ENCODE peak calls at places on chromosomes 16 and 17, in nine cellular contexts. E, K, R, I, X, H, V, J and L are unnamed samples.
A peak's percentile ranks its signal among the peaks of the same experiment; 100 is the strongest.

GRCh38 chr17:62800580-62800979 is 7.5 kb downstream of the MARCHF10 start:
- DNase-seq in E (no peak), K (peak; percentile 55), R (peak; percentile 47), I (no peak), X (peak; percentile 79), H (no peak), V (no peak), J (no peak), L (no peak)

GRCh38 chr16:28217326-28217725 is 5.6 kb upstream of the XPO6 start:
- DNase-seq in E (no peak), K (no peak), R (no peak), I (no peak), X (peak; percentile 39), H (no peak), V (no peak), J (no peak), L (no peak)

GRCh38 chr16:86079185-86079885 is 180.4 kb downstream of the IRF8 start:
- DNase-seq in E (no peak), K (no peak), R (no peak), I (no peak), X (no peak), H (no peak), V (no peak), J (no peak), L (no peak)

GRCh38 chr16:31876955-31877828 is 3.6 kb downstream of the ZNF267 start:
- DNase-seq in E (peak; percentile 72), K (peak; percentile 92), R (peak; percentile 77), I (peak; percentile 43), X (peak; percentile 46), H (no peak), V (peak; percentile 27), J (no peak), L (peak; percentile 81)

GRCh38 chr17:80826346-80826954 is 165.2 kb upstream of the CHMP6 start:
- DNase-seq in E (no peak), K (no peak), R (no peak), I (no peak), X (no peak), H (no peak), V (no peak), J (no peak), L (no peak)

GRCh38 chr16:24151482-24151939 is 104.6 kb upstream of the CACNG3 start:
- DNase-seq in E (no peak), K (no peak), R (no peak), I (no peak), X (no peak), H (no peak), V (no peak), J (no peak), L (peak; percentile 51)

GRCh38 chr17:205176-205538 is 23.7 kb upstream of the DOC2B start:
- DNase-seq in E (no peak), K (no peak), R (no peak), I (no peak), X (peak; percentile 45), H (no peak), V (no peak), J (no peak), L (no peak)

GRCh38 chr17:64984776-64985521 is 65.7 kb upstream of the LRRC37A3 start:
- DNase-seq in E (no peak), K (peak; percentile 27), R (no peak), I (no peak), X (peak; percentile 75), H (no peak), V (peak; percentile 42), J (peak; percentile 64), L (no peak)

GRCh38 chr17:10620823-10621222 is 36.3 kb downstream of the MYH3 start:
- DNase-seq in E (no peak), K (no peak), R (no peak), I (no peak), X (peak; percentile 37), H (no peak), V (no peak), J (no peak), L (no peak)

GRCh38 chr16:1613240-1613639 is 1.1 kb downstream of the CRAMP1 start:
- DNase-seq in E (no peak), K (peak; percentile 51), R (peak; percentile 16), I (no peak), X (no peak), H (no peak), V (no peak), J (no peak), L (peak; percentile 19)

GRCh38 chr17:57544834-57545463 is 200.2 kb downstream of the CCDC182 start:
- DNase-seq in E (no peak), K (no peak), R (no peak), I (peak; percentile 29), X (no peak), H (no peak), V (no peak), J (no peak), L (no peak)

GRCh38 chr16:11004351-11004750 is 60.0 kb downstream of the CLEC16A start:
- DNase-seq in E (no peak), K (peak; percentile 71), R (no peak), I (no peak), X (no peak), H (no peak), V (no peak), J (no peak), L (no peak)

DNA sequence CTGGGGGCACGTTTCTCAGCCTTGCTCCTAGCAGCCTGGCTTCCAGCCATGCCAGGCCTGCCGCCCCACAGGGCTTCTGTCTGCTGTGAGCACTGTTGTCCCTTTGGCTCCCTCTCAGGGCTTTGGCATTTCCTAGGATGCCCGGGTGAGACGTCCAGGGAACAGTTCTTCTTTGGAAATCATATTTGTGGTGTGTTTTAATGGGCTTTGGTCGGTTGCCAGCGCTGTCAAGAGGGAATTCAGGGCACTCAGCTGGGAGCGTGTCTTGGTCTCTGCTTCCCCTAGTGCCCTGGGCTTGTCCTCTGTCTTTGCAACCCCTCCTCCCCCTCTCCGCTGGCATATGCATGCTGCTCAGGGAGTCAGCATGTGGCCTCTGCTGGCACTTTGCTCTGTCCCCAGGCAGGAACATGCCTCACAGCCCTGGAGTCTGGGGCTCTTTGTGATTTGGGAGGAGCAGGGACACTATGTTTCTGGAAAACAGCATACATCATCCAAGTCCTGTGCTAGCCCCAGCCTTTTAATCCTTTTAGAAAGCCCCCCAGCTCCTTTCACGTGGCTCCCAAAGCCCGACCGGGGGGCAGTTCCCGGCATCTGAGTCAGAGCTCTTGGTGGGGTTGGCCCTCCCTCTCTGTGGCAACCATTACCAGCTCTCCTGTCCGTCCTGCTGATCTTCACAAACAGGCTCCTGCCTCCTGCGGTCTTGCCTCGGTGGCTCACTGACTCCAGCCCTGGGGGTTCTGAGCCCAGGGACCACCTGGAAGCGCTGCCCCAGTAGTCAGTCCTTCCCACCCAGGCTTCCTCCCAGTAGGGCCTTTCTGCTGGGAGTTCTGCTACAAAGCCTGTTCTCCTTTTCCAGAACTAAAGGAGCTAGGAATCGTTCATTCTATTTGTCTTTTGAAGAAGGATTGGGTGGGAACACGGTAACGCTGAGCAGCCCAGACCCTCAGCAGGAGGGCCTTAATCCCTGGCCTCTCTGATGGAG is 26.7 kb downstream of the SAP30BP start:
- DNase-seq in E (no peak), K (peak; percentile 96), R (peak; percentile 63), I (peak; percentile 54), X (peak; percentile 85), H (peak; percentile 91), V (no peak), J (no peak), L (peak; percentile 97)
- H3K27ac ChIP-seq in E (peak overlapping the region; percentile 31), K (peak overlapping the region; percentile 90), R (peak overlapping the region; percentile 100), I (no peak overlapping the region), X (peak overlapping the region; percentile 93), H (peak overlapping the region; percentile 100), V (no peak overlapping the region), J (no peak overlapping the region), L (peak overlapping the region; percentile 63)

GRCh38 chr17:32928527-32929287 is 754 bp downstream of the TMEM98 start:
- DNase-seq in E (no peak), K (peak; percentile 57), R (no peak), I (no peak), X (no peak), H (no peak), V (no peak), J (no peak), L (no peak)
- H3K27ac ChIP-seq in E (peak overlapping the region; percentile 33), K (peak overlapping the region; percentile 45), R (no peak overlapping the region), I (peak overlapping the region; percentile 71), X (peak overlapping the region; percentile 91), H (peak overlapping the region; percentile 98), V (no peak overlapping the region), J (peak overlapping the region; percentile 55), L (peak overlapping the region; percentile 51)

DNA sequence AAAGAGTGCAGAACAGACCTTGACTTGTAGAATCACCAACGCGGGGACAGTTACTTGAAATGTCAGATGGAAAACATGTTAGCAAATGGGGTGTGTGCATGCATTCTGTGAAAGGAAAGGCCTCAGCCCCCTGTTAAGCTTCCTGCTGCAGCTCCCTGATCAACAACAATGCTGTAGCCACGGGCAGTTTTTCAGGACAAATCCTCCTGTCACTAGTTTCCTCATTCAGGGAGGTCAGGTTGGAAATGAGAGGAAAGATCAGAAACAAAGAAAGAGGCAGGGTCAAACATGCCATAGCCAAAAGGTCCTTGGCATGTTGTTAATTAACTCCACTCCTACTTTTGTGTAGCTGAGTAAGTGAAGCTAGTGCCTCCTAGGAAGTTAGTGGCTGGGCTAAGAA is 18.3 kb downstream of the SMIM36 start:
- DNase-seq in E (no peak), K (no peak), R (no peak), I (no peak), X (no peak), H (no peak), V (no peak), J (no peak), L (no peak)
- H3K27ac ChIP-seq in E (no peak overlapping the region), K (no peak overlapping the region), R (no peak overlapping the region), I (no peak overlapping the region), X (peak overlapping the region; percentile 72), H (no peak overlapping the region), V (no peak overlapping the region), J (no peak overlapping the region), L (no peak overlapping the region)

GRCh38 chr16:50067290-50067853 is 1.6 kb downstream of the HEATR3 start:
- DNase-seq in E (peak; percentile 29), K (peak; percentile 80), R (peak; percentile 16), I (peak; percentile 11), X (peak; percentile 45), H (peak; percentile 3), V (peak; percentile 17), J (no peak), L (no peak)

GRCh38 chr16:50065624-50066481 is at the start of gene HEATR3:
- DNase-seq in E (peak; percentile 85), K (peak; percentile 96), R (peak; percentile 97), I (peak; percentile 91), X (peak; percentile 95), H (peak; percentile 89), V (peak; percentile 95), J (peak; percentile 93), L (peak; percentile 87)

GRCh38 chr16:50066482-50067289 is 916 bp downstream of the HEATR3 start:
- DNase-seq in E (no peak), K (no peak), R (peak; percentile 4), I (no peak), X (no peak), H (no peak), V (no peak), J (no peak), L (no peak)

GRCh38 chr16:50068550-50068949 is 2.8 kb downstream of the HEATR3 start:
- DNase-seq in E (peak; percentile 45), K (peak; percentile 46), R (no peak), I (no peak), X (no peak), H (no peak), V (no peak), J (no peak), L (no peak)

DNA sequence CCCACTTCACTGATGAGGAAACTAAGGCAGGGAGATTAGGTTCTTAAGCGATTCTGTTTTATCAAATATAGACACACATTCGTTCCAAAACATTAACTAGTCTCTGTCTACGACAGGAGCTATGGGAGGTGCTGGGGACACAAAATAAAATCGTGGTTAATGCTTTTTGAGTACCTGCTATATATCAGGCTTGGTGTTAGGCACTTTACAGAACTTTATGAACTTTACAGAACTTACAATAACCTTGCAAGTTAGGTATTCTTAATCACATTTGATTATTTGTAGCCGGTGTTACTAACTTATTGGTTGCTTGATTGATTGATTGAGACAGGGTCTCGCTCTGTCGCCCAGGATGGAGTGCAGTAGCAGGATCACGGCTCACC is 538 bp upstream of the HEATR3 start:
- DNase-seq in E (no peak), K (no peak), R (no peak), I (no peak), X (no peak), H (no peak), V (no peak), J (no peak), L (no peak)
- H3K27ac ChIP-seq in E (no peak overlapping the region), K (no peak overlapping the region), R (peak overlapping the region; percentile 94), I (no peak overlapping the region), X (peak overlapping the region; percentile 96), H (peak overlapping the region; percentile 89), V (no peak overlapping the region), J (no peak overlapping the region), L (no peak overlapping the region)